ENCODE peak calls at places on chromosomes 5 and 9, in ten cellular contexts. B, I, T, V, J, X, U, P, D and C are unnamed samples.

GRCh38 chr5:171395042-171395441 is 7.4 kb downstream of the NPM1 start:
- DNase-seq in B (no peak), I (no peak), T (no peak), V (no peak), J (no peak), X (no peak), U (no peak), P (no peak), D (no peak), C (no peak)

GRCh38 chr5:95861221-95861857 is 38.8 kb upstream of the GLRX start:
- DNase-seq in B (peak), I (no peak), T (peak), V (peak), J (peak), X (no peak), U (peak), P (peak), D (peak), C (peak)

GRCh38 chr9:129612815-129613519 is 7.9 kb downstream of the C9orf50 start:
- DNase-seq in B (no peak), I (no peak), T (no peak), V (no peak), J (no peak), X (no peak), U (no peak), P (no peak), D (no peak), C (no peak)

GRCh38 chr9:108854641-108855528 is 901 bp downstream of the ACTL7B start:
- DNase-seq in B (no peak), I (no peak), T (no peak), V (no peak), J (no peak), X (no peak), U (no peak), P (no peak), D (no peak), C (no peak)

GRCh38 chr5:155631116-155631515 is 617.6 kb downstream of the KIF4B start:
- DNase-seq in B (peak), I (no peak), T (no peak), V (no peak), J (peak), X (no peak), U (peak), P (peak), D (peak), C (peak)

GRCh38 chr5:136364307-136364706 is 1.0 kb downstream of the TRPC7 start:
- DNase-seq in B (no peak), I (no peak), T (no peak), V (no peak), J (peak), X (no peak), U (no peak), P (no peak), D (peak), C (no peak)

GRCh38 chr5:180860273-180860886 is 696 bp downstream of the ZFP62 start:
- DNase-seq in B (no peak), I (peak), T (peak), V (peak), J (no peak), X (no peak), U (peak), P (peak), D (peak), C (peak)

GRCh38 chr9:70412678-70413426 is 1.6 kb downstream of the KLF9 start:
- DNase-seq in B (no peak), I (no peak), T (peak), V (peak), J (peak), X (no peak), U (peak), P (peak), D (peak), C (peak)

GRCh38 chr5:76583163-76584047 is 39.8 kb downstream of the F2RL2 start:
- DNase-seq in B (no peak), I (no peak), T (no peak), V (no peak), J (peak), X (no peak), U (peak), P (peak), D (peak), C (no peak)

GRCh38 chr9:95507456-95508241 is 9.1 kb downstream of the PTCH1 start:
- DNase-seq in B (no peak), I (no peak), T (no peak), V (peak), J (peak), X (no peak), U (peak), P (peak), D (peak), C (peak)

GRCh38 chr5:57033103-57033502 is 81.2 kb upstream of the MIER3 start:
- DNase-seq in B (no peak), I (no peak), T (no peak), V (no peak), J (no peak), X (no peak), U (no peak), P (no peak), D (peak), C (no peak)

GRCh38 chr5:127785098-127785927 is 82.1 kb downstream of the CCDC192 start:
- DNase-seq in B (peak), I (no peak), T (peak), V (no peak), J (peak), X (no peak), U (peak), P (peak), D (peak), C (peak)

GRCh38 chr5:31068287-31068686 is 125.2 kb upstream of the CDH6 start:
- DNase-seq in B (no peak), I (no peak), T (no peak), V (no peak), J (no peak), X (no peak), U (no peak), P (no peak), D (no peak), C (no peak)

GRCh38 chr5:69105996-69106906 is 12.4 kb downstream of the SLC30A5 start:
- DNase-seq in B (no peak), I (no peak), T (no peak), V (no peak), J (no peak), X (no peak), U (no peak), P (no peak), D (no peak), C (no peak)

GRCh38 chr5:112957409-112957808 is 19.2 kb upstream of the DCP2 start:
- DNase-seq in B (no peak), I (no peak), T (no peak), V (no peak), J (no peak), X (no peak), U (peak), P (no peak), D (no peak), C (no peak)

GRCh38 chr9:2711716-2712115 is 5.6 kb upstream of the KCNV2 start:
- DNase-seq in B (no peak), I (no peak), T (no peak), V (no peak), J (no peak), X (no peak), U (no peak), P (no peak), D (no peak), C (no peak)

GRCh38 chr5:93058309-93058708 is 522.7 kb downstream of the NR2F1-AS1 start:
- DNase-seq in B (peak), I (no peak), T (peak), V (no peak), J (peak), X (no peak), U (peak), P (peak), D (no peak), C (peak)

GRCh38 chr9:33748633-33749304 is 46.6 kb upstream of the PRSS3 start:
- DNase-seq in B (no peak), I (no peak), T (no peak), V (no peak), J (no peak), X (peak), U (no peak), P (no peak), D (no peak), C (no peak)

GRCh38 chr9:134781895-134782294 is 98.7 kb upstream of the FCN2 start:
- DNase-seq in B (no peak), I (no peak), T (no peak), V (no peak), J (no peak), X (no peak), U (no peak), P (no peak), D (no peak), C (no peak)

GRCh38 chr9:93288891-93289883 is 105.2 kb downstream of the WNK2 start:
- DNase-seq in B (no peak), I (no peak), T (no peak), V (no peak), J (peak), X (no peak), U (no peak), P (no peak), D (peak), C (peak)

GRCh38 chr5:180081481-180081880 is 9.9 kb upstream of the RNF130 start:
- DNase-seq in B (no peak), I (no peak), T (no peak), V (no peak), J (no peak), X (no peak), U (no peak), P (no peak), D (no peak), C (no peak)

GRCh38 chr5:78221964-78222451 is 72.5 kb downstream of the AP3B1 start:
- DNase-seq in B (no peak), I (no peak), T (no peak), V (no peak), J (peak), X (no peak), U (peak), P (no peak), D (peak), C (peak)

GRCh38 chr5:92687793-92688467 is 893.1 kb downstream of the NR2F1-AS1 start:
- DNase-seq in B (no peak), I (no peak), T (no peak), V (no peak), J (peak), X (no peak), U (peak), P (peak), D (peak), C (peak)

GRCh38 chr5:93100433-93100832 is 480.6 kb downstream of the NR2F1-AS1 start:
- DNase-seq in B (peak), I (no peak), T (peak), V (no peak), J (peak), X (no peak), U (peak), P (peak), D (no peak), C (peak)

GRCh38 chr5:83745821-83746220 is 25.2 kb upstream of the HAPLN1 start:
- DNase-seq in B (no peak), I (no peak), T (no peak), V (no peak), J (no peak), X (no peak), U (peak), P (no peak), D (no peak), C (no peak)

GRCh38 chr9:116151199-116151598 is 2.4 kb upstream of the PAPPA start:
- DNase-seq in B (no peak), I (no peak), T (no peak), V (no peak), J (no peak), X (no peak), U (no peak), P (no peak), D (no peak), C (no peak)

GRCh38 chr9:68904454-68904853 is 109.5 kb downstream of the PRKACG start:
- DNase-seq in B (no peak), I (no peak), T (no peak), V (no peak), J (no peak), X (no peak), U (no peak), P (no peak), D (no peak), C (no peak)

GRCh38 chr9:75358837-75359236 is 270.5 kb downstream of the OSTF1 start:
- DNase-seq in B (no peak), I (no peak), T (no peak), V (no peak), J (no peak), X (no peak), U (no peak), P (no peak), D (no peak), C (no peak)

GRCh38 chr5:67373518-67373917 is 176.9 kb upstream of the CD180 start:
- DNase-seq in B (no peak), I (no peak), T (no peak), V (no peak), J (no peak), X (no peak), U (no peak), P (no peak), D (no peak), C (no peak)

GRCh38 chr9:95935861-95936578 is 60.5 kb downstream of the ERCC6L2 start:
- DNase-seq in B (no peak), I (no peak), T (no peak), V (no peak), J (no peak), X (no peak), U (no peak), P (no peak), D (no peak), C (no peak)

GRCh38 chr9:129639756-129640085 is 2.2 kb downstream of the ASB6 start:
- DNase-seq in B (no peak), I (no peak), T (no peak), V (no peak), J (no peak), X (no peak), U (no peak), P (no peak), D (no peak), C (no peak)

GRCh38 chr5:79255786-79256557 is 20.0 kb downstream of the JMY start:
- DNase-seq in B (no peak), I (no peak), T (no peak), V (no peak), J (peak), X (no peak), U (peak), P (peak), D (peak), C (peak)

GRCh38 chr5:6296524-6296923 is 81.8 kb downstream of the MED10 start:
- DNase-seq in B (no peak), I (no peak), T (no peak), V (no peak), J (no peak), X (no peak), U (no peak), P (no peak), D (no peak), C (no peak)

GRCh38 chr9:7028591-7028990 is 270.8 kb downstream of the KDM4C start:
- DNase-seq in B (no peak), I (no peak), T (no peak), V (no peak), J (no peak), X (no peak), U (no peak), P (peak), D (no peak), C (peak)

GRCh38 chr9:38621434-38622082 is 1.2 kb upstream of the ANKRD18A start:
- DNase-seq in B (no peak), I (no peak), T (no peak), V (no peak), J (no peak), X (no peak), U (no peak), P (peak), D (peak), C (no peak)

GRCh38 chr9:14313378-14313940 is 482 bp downstream of the NFIB start:
- DNase-seq in B (no peak), I (no peak), T (no peak), V (peak), J (peak), X (no peak), U (peak), P (peak), D (no peak), C (peak)

GRCh38 chr9:11086561-11086960 is 473.8 kb upstream of the PTPRD start:
- DNase-seq in B (no peak), I (no peak), T (no peak), V (no peak), J (no peak), X (no peak), U (no peak), P (peak), D (peak), C (no peak)

GRCh38 chr5:75045071-75045470 is 7.3 kb downstream of the GCNT4 start:
- DNase-seq in B (no peak), I (no peak), T (no peak), V (no peak), J (no peak), X (no peak), U (no peak), P (no peak), D (no peak), C (no peak)

GRCh38 chr5:134590992-134591659 is 41.5 kb downstream of the SAR1B start:
- DNase-seq in B (no peak), I (no peak), T (no peak), V (no peak), J (no peak), X (no peak), U (no peak), P (no peak), D (peak), C (no peak)